ENCODE peak calls at places on chromosomes 3 and 15, in six cellular contexts. One of them, this sample, is unnamed.

GRCh38 chr3:105497381-105497780 is 130.7 kb downstream of the ALCAM start:
- DNase-seq in SK-N-SH: no peak
- DNase-seq in NT2/D1: no peak
- DNase-seq in H1: no peak
- DNase-seq in K562: no peak
- DNase-seq in HCT116: no peak
- DNase-seq in this sample: no peak

GRCh38 chr3:56772926-56773587 is 28.7 kb downstream of the ARHGEF3 start:
- DNase-seq in H1: no peak
- DNase-seq in SK-N-SH: no peak
- DNase-seq in K562: no peak
- DNase-seq in NT2/D1: no peak
- DNase-seq in HCT116: no peak
- DNase-seq in this sample: no peak

GRCh38 chr3:50474717-50475116 is 28.7 kb downstream of the CACNA2D2 start:
- DNase-seq in SK-N-SH: no peak
- DNase-seq in HCT116: no peak
- DNase-seq in NT2/D1: no peak
- DNase-seq in K562: no peak
- DNase-seq in H1: no peak
- DNase-seq in this sample: no peak

GRCh38 chr3:32241100-32241499 is 2.6 kb downstream of the CMTM8 start:
- DNase-seq in SK-N-SH: no peak
- DNase-seq in HCT116: no peak
- DNase-seq in NT2/D1: no peak
- DNase-seq in K562: no peak
- DNase-seq in H1: no peak
- DNase-seq in this sample: no peak

GRCh38 chr3:66404903-66405700 is 95.7 kb downstream of the LRIG1 start:
- DNase-seq in SK-N-SH: no peak
- DNase-seq in H1: no peak
- DNase-seq in K562: no peak
- DNase-seq in HCT116: no peak
- DNase-seq in NT2/D1: no peak
- DNase-seq in this sample: no peak

GRCh38 chr3:10941972-10942371 is 50.6 kb upstream of the SLC6A1 start:
- DNase-seq in K562: peak; percentile 68
- DNase-seq in SK-N-SH: no peak
- DNase-seq in NT2/D1: no peak
- DNase-seq in H1: no peak
- DNase-seq in HCT116: no peak
- DNase-seq in this sample: no peak

GRCh38 chr3:179174898-179175297 is 26.7 kb downstream of the PIK3CA start:
- DNase-seq in H1: no peak
- DNase-seq in SK-N-SH: no peak
- DNase-seq in NT2/D1: no peak
- DNase-seq in HCT116: no peak
- DNase-seq in K562: no peak
- DNase-seq in this sample: no peak

GRCh38 chr3:156240642-156241041 is 120.3 kb downstream of the KCNAB1 start:
- DNase-seq in HCT116: no peak
- DNase-seq in H1: no peak
- DNase-seq in SK-N-SH: no peak
- DNase-seq in K562: no peak
- DNase-seq in NT2/D1: no peak
- DNase-seq in this sample: no peak

GRCh38 chr15:70907784-70908471 is 15.3 kb downstream of the LRRC49 start:
- DNase-seq in HCT116: no peak
- DNase-seq in NT2/D1: no peak
- DNase-seq in H1: no peak
- DNase-seq in SK-N-SH: no peak
- DNase-seq in K562: peak; percentile 27
- DNase-seq in this sample: no peak

GRCh38 chr15:92668620-92669019 is 13.0 kb upstream of the FAM174B start:
- DNase-seq in SK-N-SH: no peak
- DNase-seq in NT2/D1: no peak
- DNase-seq in HCT116: no peak
- DNase-seq in H1: no peak
- DNase-seq in K562: no peak
- DNase-seq in this sample: no peak

GRCh38 chr15:92668086-92668485 is 12.5 kb upstream of the FAM174B start:
- DNase-seq in HCT116: no peak
- DNase-seq in NT2/D1: no peak
- DNase-seq in K562: no peak
- DNase-seq in H1: no peak
- DNase-seq in SK-N-SH: no peak
- DNase-seq in this sample: no peak

GRCh38 chr15:92667291-92667904 is 11.8 kb upstream of the FAM174B start:
- DNase-seq in K562: no peak
- DNase-seq in SK-N-SH: no peak
- DNase-seq in H1: no peak
- DNase-seq in NT2/D1: no peak
- DNase-seq in HCT116: no peak
- DNase-seq in this sample: peak; percentile 46

GRCh38 chr15:92665100-92665555 is 9.6 kb upstream of the FAM174B start:
- DNase-seq in K562: no peak
- DNase-seq in HCT116: no peak
- DNase-seq in H1: no peak
- DNase-seq in SK-N-SH: no peak
- DNase-seq in NT2/D1: no peak
- DNase-seq in this sample: no peak

GRCh38 chr15:92666780-92667179 is 11.2 kb upstream of the FAM174B start:
- DNase-seq in K562: no peak
- DNase-seq in HCT116: no peak
- DNase-seq in NT2/D1: no peak
- DNase-seq in SK-N-SH: no peak
- DNase-seq in H1: no peak
- DNase-seq in this sample: no peak
- TF ChIP-seq YY1 in K562: no peak
- TF ChIP-seq YY1 in HCT116: no peak
- TF ChIP-seq YY1 in NT2/D1: no peak
- TF ChIP-seq YY1 in SK-N-SH: no peak
- TF ChIP-seq YY1 in H1: no peak
- TF ChIP-seq YY1 in this sample: no peak

GRCh38 chr3:46396129-46396528 is 10.7 kb downstream of the CCR5AS start:
- DNase-seq in HCT116: no peak
- DNase-seq in SK-N-SH: no peak
- DNase-seq in NT2/D1: no peak
- DNase-seq in K562: no peak
- DNase-seq in H1: no peak
- DNase-seq in this sample: no peak
- TF ChIP-seq YY1 in HCT116: no peak
- TF ChIP-seq YY1 in SK-N-SH: no peak
- TF ChIP-seq YY1 in NT2/D1: no peak
- TF ChIP-seq YY1 in K562: no peak
- TF ChIP-seq YY1 in H1: no peak
- TF ChIP-seq YY1 in this sample: no peak

DNA sequence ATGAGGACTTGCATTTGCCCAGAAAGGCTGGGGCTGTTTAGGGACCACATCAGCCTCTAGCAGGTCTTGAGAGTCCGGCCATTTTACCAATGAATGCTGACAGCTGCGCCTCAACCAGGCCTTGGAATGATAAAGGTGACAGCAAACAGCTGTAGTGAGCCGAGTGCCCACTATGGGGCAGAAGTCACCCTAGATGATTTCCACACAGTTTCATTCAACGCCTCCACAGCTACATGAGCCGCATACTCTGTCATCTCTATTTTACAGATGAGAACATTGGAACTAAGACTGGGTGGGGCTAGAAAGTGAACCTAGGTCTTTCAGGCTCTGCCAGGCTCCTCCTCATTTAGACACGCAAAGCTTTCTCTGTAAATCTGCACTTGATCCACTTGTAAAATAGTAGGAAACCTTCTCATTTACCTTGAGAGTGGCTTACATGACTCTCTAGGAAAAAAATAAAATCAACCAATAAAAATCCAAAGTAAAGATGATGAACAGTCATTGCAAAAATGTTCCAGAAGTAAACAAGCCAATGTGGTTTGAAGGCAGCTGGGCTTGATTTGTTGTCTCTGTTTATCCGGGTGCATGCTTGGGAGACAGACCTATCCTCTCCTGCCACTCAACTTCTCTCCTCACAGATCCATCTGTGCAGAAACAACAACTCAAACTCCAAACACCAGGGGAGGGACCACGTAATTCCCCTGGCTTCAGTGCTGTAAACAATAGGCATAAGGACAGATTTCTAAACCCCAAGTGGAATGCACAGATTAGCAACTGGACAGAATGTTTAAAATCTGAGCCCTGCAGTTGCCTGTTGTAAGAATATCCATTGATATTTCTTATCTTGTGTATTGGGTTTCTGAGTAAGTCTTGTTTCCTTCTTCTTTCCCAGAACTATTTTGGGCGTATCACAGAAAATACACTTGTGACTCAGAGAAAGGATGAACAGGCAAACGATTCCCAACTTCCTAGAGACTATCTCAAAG is 31.5 kb upstream of the LDHAL6B start:
- DNase-seq in SK-N-SH: peak; percentile 64
- DNase-seq in H1: peak; percentile 17
- DNase-seq in K562: peak; percentile 52
- DNase-seq in HCT116: peak; percentile 74
- DNase-seq in NT2/D1: peak; percentile 43
- DNase-seq in this sample: peak; percentile 47
- TF ChIP-seq YY1 in SK-N-SH: no peak
- TF ChIP-seq YY1 in H1: peak; percentile 73
- TF ChIP-seq YY1 in K562: no peak
- TF ChIP-seq YY1 in HCT116: peak; percentile 15
- TF ChIP-seq YY1 in NT2/D1: no peak
- TF ChIP-seq YY1 in this sample: no peak

GRCh38 chr3:100969557-100969916 is 23.7 kb downstream of the ABI3BP start:
- DNase-seq in SK-N-SH: no peak
- DNase-seq in NT2/D1: no peak
- DNase-seq in K562: no peak
- DNase-seq in H1: no peak
- DNase-seq in HCT116: no peak
- DNase-seq in this sample: no peak

GRCh38 chr3:100966807-100967206 is 26.4 kb downstream of the ABI3BP start:
- DNase-seq in H1: no peak
- DNase-seq in SK-N-SH: peak; percentile 37
- DNase-seq in K562: no peak
- DNase-seq in NT2/D1: no peak
- DNase-seq in HCT116: no peak
- DNase-seq in this sample: no peak

GRCh38 chr3:100971776-100972175 is 21.4 kb downstream of the ABI3BP start:
- DNase-seq in HCT116: no peak
- DNase-seq in NT2/D1: no peak
- DNase-seq in K562: no peak
- DNase-seq in H1: no peak
- DNase-seq in SK-N-SH: no peak
- DNase-seq in this sample: no peak

GRCh38 chr3:100970537-100970936 is 22.7 kb downstream of the ABI3BP start:
- DNase-seq in NT2/D1: no peak
- DNase-seq in SK-N-SH: no peak
- DNase-seq in H1: no peak
- DNase-seq in K562: no peak
- DNase-seq in HCT116: no peak
- DNase-seq in this sample: no peak

DNA sequence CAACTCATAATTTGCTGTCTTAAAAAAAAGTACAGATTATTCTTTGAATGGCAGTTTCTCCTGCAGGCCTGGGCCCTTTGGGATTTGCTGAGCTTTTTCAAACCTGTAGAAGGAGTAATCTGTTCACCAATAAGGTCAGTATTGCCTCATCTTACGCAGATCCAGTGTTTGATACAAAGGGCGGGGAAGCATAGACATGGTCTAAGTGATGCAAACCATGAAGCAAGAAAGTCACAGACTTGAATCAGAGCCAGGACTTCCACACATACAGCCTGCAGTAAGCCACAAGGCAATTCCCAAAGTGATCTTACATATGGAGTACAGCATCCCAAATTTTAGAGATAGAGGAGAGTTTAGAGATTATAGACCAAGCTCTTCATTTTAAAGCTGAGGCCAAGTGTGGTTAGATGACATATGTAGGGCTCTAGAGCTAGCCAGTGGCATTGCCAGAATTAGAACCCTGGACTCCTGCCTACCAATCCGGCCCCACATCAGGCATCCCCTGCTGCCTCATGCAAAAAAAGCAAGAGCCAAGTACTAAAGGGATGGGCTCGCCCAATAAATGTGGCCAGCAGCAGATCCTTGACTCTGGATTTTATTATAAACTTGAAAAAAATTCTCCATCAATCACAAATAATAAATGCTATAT is 24.2 kb downstream of the ABI3BP start:
- DNase-seq in SK-N-SH: no peak
- DNase-seq in HCT116: no peak
- DNase-seq in H1: no peak
- DNase-seq in NT2/D1: no peak
- DNase-seq in K562: no peak
- DNase-seq in this sample: no peak
- TF ChIP-seq YY1 in SK-N-SH: no peak
- TF ChIP-seq YY1 in HCT116: no peak
- TF ChIP-seq YY1 in H1: no peak
- TF ChIP-seq YY1 in NT2/D1: no peak
- TF ChIP-seq YY1 in K562: no peak
- TF ChIP-seq YY1 in this sample: no peak

GRCh38 chr3:154085799-154086198 is 35.4 kb upstream of the ARHGEF26 start:
- DNase-seq in NT2/D1: no peak
- DNase-seq in K562: no peak
- DNase-seq in HCT116: no peak
- DNase-seq in H1: no peak
- DNase-seq in SK-N-SH: no peak
- DNase-seq in this sample: no peak
- TF ChIP-seq YY1 in NT2/D1: no peak
- TF ChIP-seq YY1 in K562: no peak
- TF ChIP-seq YY1 in HCT116: no peak
- TF ChIP-seq YY1 in H1: no peak
- TF ChIP-seq YY1 in SK-N-SH: no peak
- TF ChIP-seq YY1 in this sample: no peak

GRCh38 chr3:69791111-69791510 is 51.8 kb downstream of the MITF start:
- DNase-seq in H1: no peak
- DNase-seq in SK-N-SH: no peak
- DNase-seq in K562: no peak
- DNase-seq in HCT116: no peak
- DNase-seq in NT2/D1: no peak
- DNase-seq in this sample: no peak
- TF ChIP-seq YY1 in H1: no peak
- TF ChIP-seq YY1 in SK-N-SH: no peak
- TF ChIP-seq YY1 in K562: no peak
- TF ChIP-seq YY1 in HCT116: no peak
- TF ChIP-seq YY1 in NT2/D1: no peak
- TF ChIP-seq YY1 in this sample: no peak

GRCh38 chr15:42203891-42204290 is 4.2 kb downstream of the VPS39 start:
- DNase-seq in HCT116: no peak
- DNase-seq in SK-N-SH: no peak
- DNase-seq in K562: no peak
- DNase-seq in H1: no peak
- DNase-seq in NT2/D1: no peak
- DNase-seq in this sample: no peak
- TF ChIP-seq YY1 in HCT116: no peak
- TF ChIP-seq YY1 in SK-N-SH: no peak
- TF ChIP-seq YY1 in K562: no peak
- TF ChIP-seq YY1 in H1: no peak
- TF ChIP-seq YY1 in NT2/D1: no peak
- TF ChIP-seq YY1 in this sample: no peak

DNA sequence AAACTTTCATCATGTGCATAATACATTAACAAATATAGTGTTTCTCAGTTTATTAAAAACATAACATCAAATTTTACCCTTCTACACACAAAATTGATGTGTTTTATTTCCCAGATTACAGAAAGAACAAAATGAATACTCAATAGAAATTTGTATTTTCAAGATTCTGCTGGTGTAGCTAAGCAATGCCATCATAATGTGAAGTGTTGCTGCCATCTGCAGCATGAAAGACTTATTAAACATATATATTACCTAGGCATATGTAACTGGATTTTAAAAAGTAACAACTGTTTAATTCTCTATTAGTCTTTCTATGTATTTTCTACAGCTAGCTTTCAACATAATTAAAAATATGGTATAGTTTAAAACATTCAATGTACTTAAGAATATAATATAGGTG is 27.5 kb downstream of the PLSCR5 start:
- DNase-seq in HCT116: peak; percentile 47
- DNase-seq in K562: peak; percentile 7
- DNase-seq in NT2/D1: peak; percentile 5
- DNase-seq in SK-N-SH: peak; percentile 1
- DNase-seq in H1: no peak
- DNase-seq in this sample: peak; percentile 39
- TF ChIP-seq YY1 in HCT116: no peak
- TF ChIP-seq YY1 in K562: no peak
- TF ChIP-seq YY1 in NT2/D1: no peak
- TF ChIP-seq YY1 in SK-N-SH: no peak
- TF ChIP-seq YY1 in H1: no peak
- TF ChIP-seq YY1 in this sample: no peak

This sample was measured in HepG2.